ENCODE peak calls at places on chromosomes 6 and 20, in ten cellular contexts. One of them, this sample, is unnamed.

GRCh38 chr20:33559994-33560393 is 70.1 kb downstream of the CBFA2T2 start:
- DNase-seq in brain microvascular endothelial cell: no peak
- DNase-seq in CD4-positive, alpha-beta T cell: no peak
- DNase-seq in foreskin fibroblast: no peak
- DNase-seq in activated CD4-positive, alpha-beta T cell treated with anti-CD3 and anti-CD28 coated beads for 1 hour: no peak
- DNase-seq in Ammon's horn: no peak
- DNase-seq in fibroblast of mammary gland: no peak
- DNase-seq in T-helper 9 cell: no peak
- DNase-seq in WTC11: no peak
- DNase-seq in stimulated activated CD8-positive, alpha-beta memory T cell treated with anti-CD3 and anti-CD28 coated beads, Interleukin-7, amount 100 ng/mL, for 1 hour: no peak
- DNase-seq in this sample: no peak

GRCh38 chr20:34172926-34173325 is 60.9 kb upstream of the EIF2S2 start:
- DNase-seq in WTC11: no peak
- DNase-seq in fibroblast of mammary gland: no peak
- DNase-seq in activated CD4-positive, alpha-beta T cell treated with anti-CD3 and anti-CD28 coated beads for 1 hour: no peak
- DNase-seq in stimulated activated CD8-positive, alpha-beta memory T cell treated with anti-CD3 and anti-CD28 coated beads, Interleukin-7, amount 100 ng/mL, for 1 hour: no peak
- DNase-seq in brain microvascular endothelial cell: no peak
- DNase-seq in CD4-positive, alpha-beta T cell: no peak
- DNase-seq in foreskin fibroblast: no peak
- DNase-seq in Ammon's horn: no peak
- DNase-seq in T-helper 9 cell: no peak
- DNase-seq in this sample: no peak

GRCh38 chr6:95266537-95267258 is 310.6 kb upstream of the MANEA start:
- DNase-seq in brain microvascular endothelial cell: no peak
- DNase-seq in Ammon's horn: no peak
- DNase-seq in stimulated activated CD8-positive, alpha-beta memory T cell treated with anti-CD3 and anti-CD28 coated beads, Interleukin-7, amount 100 ng/mL, for 1 hour: no peak
- DNase-seq in WTC11: no peak
- DNase-seq in activated CD4-positive, alpha-beta T cell treated with anti-CD3 and anti-CD28 coated beads for 1 hour: no peak
- DNase-seq in foreskin fibroblast: no peak
- DNase-seq in CD4-positive, alpha-beta T cell: no peak
- DNase-seq in fibroblast of mammary gland: peak; percentile 4
- DNase-seq in T-helper 9 cell: no peak
- DNase-seq in this sample: no peak

GRCh38 chr6:74249658-74250057 is 553.7 kb downstream of the CD109 start:
- DNase-seq in T-helper 9 cell: no peak
- DNase-seq in stimulated activated CD8-positive, alpha-beta memory T cell treated with anti-CD3 and anti-CD28 coated beads, Interleukin-7, amount 100 ng/mL, for 1 hour: no peak
- DNase-seq in CD4-positive, alpha-beta T cell: no peak
- DNase-seq in fibroblast of mammary gland: peak; percentile 52
- DNase-seq in Ammon's horn: no peak
- DNase-seq in WTC11: no peak
- DNase-seq in brain microvascular endothelial cell: no peak
- DNase-seq in foreskin fibroblast: peak; percentile 23
- DNase-seq in activated CD4-positive, alpha-beta T cell treated with anti-CD3 and anti-CD28 coated beads for 1 hour: no peak
- DNase-seq in this sample: no peak

GRCh38 chr20:6558361-6558760 is 209.1 kb upstream of the BMP2 start:
- DNase-seq in fibroblast of mammary gland: peak; percentile 17
- DNase-seq in CD4-positive, alpha-beta T cell: no peak
- DNase-seq in brain microvascular endothelial cell: no peak
- DNase-seq in activated CD4-positive, alpha-beta T cell treated with anti-CD3 and anti-CD28 coated beads for 1 hour: no peak
- DNase-seq in WTC11: no peak
- DNase-seq in T-helper 9 cell: no peak
- DNase-seq in stimulated activated CD8-positive, alpha-beta memory T cell treated with anti-CD3 and anti-CD28 coated beads, Interleukin-7, amount 100 ng/mL, for 1 hour: no peak
- DNase-seq in Ammon's horn: no peak
- DNase-seq in foreskin fibroblast: no peak
- DNase-seq in this sample: no peak

GRCh38 chr6:38786486-38786885 is 71.4 kb downstream of the DNAH8 start:
- DNase-seq in CD4-positive, alpha-beta T cell: no peak
- DNase-seq in WTC11: no peak
- DNase-seq in Ammon's horn: no peak
- DNase-seq in stimulated activated CD8-positive, alpha-beta memory T cell treated with anti-CD3 and anti-CD28 coated beads, Interleukin-7, amount 100 ng/mL, for 1 hour: no peak
- DNase-seq in brain microvascular endothelial cell: no peak
- DNase-seq in T-helper 9 cell: no peak
- DNase-seq in activated CD4-positive, alpha-beta T cell treated with anti-CD3 and anti-CD28 coated beads for 1 hour: no peak
- DNase-seq in fibroblast of mammary gland: no peak
- DNase-seq in foreskin fibroblast: no peak
- DNase-seq in this sample: no peak

GRCh38 chr20:52975024-52975732 is 3.0 kb downstream of the TSHZ2 start:
- DNase-seq in activated CD4-positive, alpha-beta T cell treated with anti-CD3 and anti-CD28 coated beads for 1 hour: no peak
- DNase-seq in T-helper 9 cell: no peak
- DNase-seq in fibroblast of mammary gland: peak; percentile 34
- DNase-seq in CD4-positive, alpha-beta T cell: peak; percentile 30
- DNase-seq in brain microvascular endothelial cell: no peak
- DNase-seq in stimulated activated CD8-positive, alpha-beta memory T cell treated with anti-CD3 and anti-CD28 coated beads, Interleukin-7, amount 100 ng/mL, for 1 hour: no peak
- DNase-seq in WTC11: no peak
- DNase-seq in Ammon's horn: no peak
- DNase-seq in foreskin fibroblast: no peak
- DNase-seq in this sample: no peak

GRCh38 chr20:22836211-22836610 is 198.9 kb upstream of the SSTR4 start:
- DNase-seq in brain microvascular endothelial cell: no peak
- DNase-seq in foreskin fibroblast: no peak
- DNase-seq in Ammon's horn: no peak
- DNase-seq in T-helper 9 cell: no peak
- DNase-seq in activated CD4-positive, alpha-beta T cell treated with anti-CD3 and anti-CD28 coated beads for 1 hour: no peak
- DNase-seq in stimulated activated CD8-positive, alpha-beta memory T cell treated with anti-CD3 and anti-CD28 coated beads, Interleukin-7, amount 100 ng/mL, for 1 hour: no peak
- DNase-seq in fibroblast of mammary gland: no peak
- DNase-seq in CD4-positive, alpha-beta T cell: no peak
- DNase-seq in WTC11: no peak
- DNase-seq in this sample: no peak

GRCh38 chr6:19811397-19812079 is 25.6 kb upstream of the ID4 start:
- DNase-seq in foreskin fibroblast: no peak
- DNase-seq in fibroblast of mammary gland: no peak
- DNase-seq in stimulated activated CD8-positive, alpha-beta memory T cell treated with anti-CD3 and anti-CD28 coated beads, Interleukin-7, amount 100 ng/mL, for 1 hour: no peak
- DNase-seq in Ammon's horn: no peak
- DNase-seq in activated CD4-positive, alpha-beta T cell treated with anti-CD3 and anti-CD28 coated beads for 1 hour: no peak
- DNase-seq in WTC11: no peak
- DNase-seq in brain microvascular endothelial cell: no peak
- DNase-seq in CD4-positive, alpha-beta T cell: no peak
- DNase-seq in T-helper 9 cell: no peak
- DNase-seq in this sample: no peak

GRCh38 chr20:15342987-15343639 is 1005.7 kb upstream of the FLRT3 start:
- DNase-seq in CD4-positive, alpha-beta T cell: no peak
- DNase-seq in T-helper 9 cell: no peak
- DNase-seq in stimulated activated CD8-positive, alpha-beta memory T cell treated with anti-CD3 and anti-CD28 coated beads, Interleukin-7, amount 100 ng/mL, for 1 hour: no peak
- DNase-seq in fibroblast of mammary gland: peak; percentile 1
- DNase-seq in Ammon's horn: no peak
- DNase-seq in foreskin fibroblast: no peak
- DNase-seq in activated CD4-positive, alpha-beta T cell treated with anti-CD3 and anti-CD28 coated beads for 1 hour: no peak
- DNase-seq in brain microvascular endothelial cell: no peak
- DNase-seq in WTC11: no peak
- DNase-seq in this sample: no peak

GRCh38 chr6:80523029-80523428 is 416.6 kb downstream of the BCKDHB start:
- DNase-seq in T-helper 9 cell: no peak
- DNase-seq in CD4-positive, alpha-beta T cell: no peak
- DNase-seq in brain microvascular endothelial cell: no peak
- DNase-seq in WTC11: no peak
- DNase-seq in foreskin fibroblast: no peak
- DNase-seq in stimulated activated CD8-positive, alpha-beta memory T cell treated with anti-CD3 and anti-CD28 coated beads, Interleukin-7, amount 100 ng/mL, for 1 hour: no peak
- DNase-seq in fibroblast of mammary gland: peak; percentile 45
- DNase-seq in activated CD4-positive, alpha-beta T cell treated with anti-CD3 and anti-CD28 coated beads for 1 hour: no peak
- DNase-seq in Ammon's horn: no peak
- DNase-seq in this sample: no peak

GRCh38 chr6:13074746-13075490 is 253.4 kb downstream of the TBC1D7 start:
- DNase-seq in T-helper 9 cell: no peak
- DNase-seq in Ammon's horn: no peak
- DNase-seq in foreskin fibroblast: no peak
- DNase-seq in WTC11: no peak
- DNase-seq in stimulated activated CD8-positive, alpha-beta memory T cell treated with anti-CD3 and anti-CD28 coated beads, Interleukin-7, amount 100 ng/mL, for 1 hour: no peak
- DNase-seq in brain microvascular endothelial cell: no peak
- DNase-seq in activated CD4-positive, alpha-beta T cell treated with anti-CD3 and anti-CD28 coated beads for 1 hour: no peak
- DNase-seq in CD4-positive, alpha-beta T cell: no peak
- DNase-seq in fibroblast of mammary gland: no peak
- DNase-seq in this sample: no peak

GRCh38 chr6:8075704-8076103 is 11.5 kb upstream of the BLOC1S5 start:
- DNase-seq in foreskin fibroblast: no peak
- DNase-seq in stimulated activated CD8-positive, alpha-beta memory T cell treated with anti-CD3 and anti-CD28 coated beads, Interleukin-7, amount 100 ng/mL, for 1 hour: no peak
- DNase-seq in T-helper 9 cell: no peak
- DNase-seq in fibroblast of mammary gland: no peak
- DNase-seq in activated CD4-positive, alpha-beta T cell treated with anti-CD3 and anti-CD28 coated beads for 1 hour: no peak
- DNase-seq in Ammon's horn: no peak
- DNase-seq in CD4-positive, alpha-beta T cell: no peak
- DNase-seq in brain microvascular endothelial cell: no peak
- DNase-seq in WTC11: no peak
- DNase-seq in this sample: no peak

GRCh38 chr6:21808045-21808470 is 214.5 kb downstream of the SOX4 start:
- DNase-seq in brain microvascular endothelial cell: peak; percentile 65
- DNase-seq in activated CD4-positive, alpha-beta T cell treated with anti-CD3 and anti-CD28 coated beads for 1 hour: no peak
- DNase-seq in Ammon's horn: no peak
- DNase-seq in T-helper 9 cell: no peak
- DNase-seq in WTC11: no peak
- DNase-seq in foreskin fibroblast: peak; percentile 42
- DNase-seq in stimulated activated CD8-positive, alpha-beta memory T cell treated with anti-CD3 and anti-CD28 coated beads, Interleukin-7, amount 100 ng/mL, for 1 hour: no peak
- DNase-seq in fibroblast of mammary gland: peak; percentile 86
- DNase-seq in CD4-positive, alpha-beta T cell: no peak
- DNase-seq in this sample: no peak

GRCh38 chr6:24504274-24504641 is 9.5 kb downstream of the ALDH5A1 start:
- DNase-seq in stimulated activated CD8-positive, alpha-beta memory T cell treated with anti-CD3 and anti-CD28 coated beads, Interleukin-7, amount 100 ng/mL, for 1 hour: no peak
- DNase-seq in WTC11: no peak
- DNase-seq in brain microvascular endothelial cell: no peak
- DNase-seq in fibroblast of mammary gland: no peak
- DNase-seq in Ammon's horn: no peak
- DNase-seq in T-helper 9 cell: no peak
- DNase-seq in CD4-positive, alpha-beta T cell: no peak
- DNase-seq in foreskin fibroblast: no peak
- DNase-seq in activated CD4-positive, alpha-beta T cell treated with anti-CD3 and anti-CD28 coated beads for 1 hour: no peak
- DNase-seq in this sample: no peak

This sample was measured in GM10248.